ENCODE peak calls at places on chromosome 11, in nine cellular contexts. W is T-helper 22 cell; M is H54; E is tibial nerve; H is lower lobe of right lung; S is central memory CD4-positive, alpha-beta T cell; D is LHCN-M2; B is heart left ventricle; X is HAP-1. P is an unnamed sample.

GRCh38 chr11:129278586-129279319 is 86.6 kb upstream of the ARHGAP32 start:
- DNase-seq in W (no peak), M (no peak), E (no peak), H (peak), S (peak), D (peak), B (peak), X (no peak), P (peak)

GRCh38 chr11:111602865-111603632 is 800 bp downstream of the SIK2 start:
- DNase-seq in W (peak), M (no peak), E (peak), H (peak), S (peak), D (peak), B (peak), X (peak), P (peak)

GRCh38 chr11:64239662-64240466 is 1.0 kb upstream of the FKBP2 start:
- DNase-seq in W (no peak), M (no peak), E (no peak), H (no peak), S (no peak), D (no peak), B (no peak), X (no peak), P (no peak)

GRCh38 chr11:9859491-9860305 is 195.8 kb downstream of the SWAP70 start:
- DNase-seq in W (no peak), M (no peak), E (no peak), H (no peak), S (no peak), D (peak), B (no peak), X (no peak), P (no peak)

GRCh38 chr11:62665075-62665629 is at the start of the genes C11orf98 and CSKMT:
- DNase-seq in W (peak), M (peak), E (peak), H (peak), S (peak), D (peak), B (peak), X (peak), P (peak)

GRCh38 chr11:80096736-80097135 is 655.9 kb upstream of the TENM4 start:
- DNase-seq in W (no peak), M (peak), E (no peak), H (no peak), S (no peak), D (peak), B (no peak), X (no peak), P (no peak)

GRCh38 chr11:18527512-18527911 is 770 bp upstream of the TSG101 start:
- DNase-seq in W (no peak), M (peak), E (no peak), H (no peak), S (peak), D (peak), B (no peak), X (no peak), P (peak)

GRCh38 chr11:115678942-115679341 is 174.7 kb upstream of the CADM1 start:
- DNase-seq in W (no peak), M (no peak), E (no peak), H (no peak), S (no peak), D (no peak), B (peak), X (no peak), P (peak)

GRCh38 chr11:82906236-82906635 is 4.7 kb downstream of the DDIAS start:
- DNase-seq in W (no peak), M (no peak), E (no peak), H (no peak), S (peak), D (peak), B (no peak), X (peak), P (no peak)

GRCh38 chr11:29481721-29482120 is 535.1 kb downstream of the KCNA4 start:
- DNase-seq in W (no peak), M (no peak), E (no peak), H (no peak), S (no peak), D (no peak), B (no peak), X (no peak), P (no peak)

GRCh38 chr11:113519989-113520613 is 44.9 kb upstream of the DRD2 start:
- DNase-seq in W (no peak), M (no peak), E (no peak), H (no peak), S (no peak), D (peak), B (no peak), X (no peak), P (peak)

GRCh38 chr11:74683279-74683871 is 47.9 kb downstream of the CHRDL2 start:
- DNase-seq in W (no peak), M (no peak), E (no peak), H (peak), S (no peak), D (no peak), B (peak), X (no peak), P (no peak)

GRCh38 chr11:60912223-60912850 is 1.6 kb upstream of the TMEM109 start:
- DNase-seq in W (no peak), M (no peak), E (no peak), H (no peak), S (peak), D (no peak), B (no peak), X (no peak), P (no peak)

GRCh38 chr11:102419181-102419580 is 33.4 kb downstream of the TMEM123 start:
- DNase-seq in W (no peak), M (no peak), E (no peak), H (no peak), S (no peak), D (no peak), B (no peak), X (no peak), P (no peak)

GRCh38 chr11:32830413-32830738 is 649 bp downstream of the PRRG4 start:
- DNase-seq in W (no peak), M (no peak), E (no peak), H (peak), S (no peak), D (peak), B (no peak), X (no peak), P (peak)

P was measured in HEK293T.